ENCODE peak calls at places on chromosome 19, in four cellular contexts. X, O, K and P are unnamed samples.

GRCh38 chr19:5144545-5145179 is 175.7 kb downstream of the KDM4B start:
- DNase-seq in O (no peak), X (no peak), K (no peak), P (no peak)

GRCh38 chr19:33797821-33798633 is 1.4 kb downstream of the KCTD15 start:
- DNase-seq in X (no peak), K (peak), O (no peak), P (no peak)

GRCh38 chr19:38666662-38667448 is 19.4 kb downstream of the ACTN4 start:
- DNase-seq in O (no peak), K (no peak), X (peak), P (no peak)

GRCh38 chr19:39310558-39311311 is 9.9 kb downstream of the LRFN1 start:
- DNase-seq in K (no peak), O (no peak), X (no peak), P (no peak)

GRCh38 chr19:5559804-5560133 is 8.0 kb downstream of the TINCR start:
- DNase-seq in K (peak), X (no peak), O (no peak), P (no peak)

GRCh38 chr19:33100894-33101644 is 20.1 kb downstream of the GPATCH1 start:
- DNase-seq in K (no peak), O (no peak), X (no peak), P (no peak)

GRCh38 chr19:42474743-42475142 is 32.0 kb upstream of the CXCL17 start:
- DNase-seq in X (no peak), O (no peak), K (no peak), P (no peak)

GRCh38 chr19:3508771-3509535 is 2.8 kb downstream of the FZR1 start:
- DNase-seq in O (no peak), K (no peak), X (no peak), P (no peak)

GRCh38 chr19:34364830-34365462 is at the start of gene GPI:
- DNase-seq in O (no peak), X (peak), K (peak), P (peak)

GRCh38 chr19:42479736-42480135 is 37.0 kb upstream of the CXCL17 start:
- DNase-seq in X (no peak), O (no peak), K (no peak), P (no peak)

GRCh38 chr19:17829855-17830566 is 8.7 kb upstream of the INSL3 start:
- DNase-seq in O (no peak), K (peak), X (no peak), P (no peak)

GRCh38 chr19:7701654-7702457 is at the start of gene FCER2:
- DNase-seq in X (no peak), O (peak), K (no peak), P (peak)

GRCh38 chr19:49403404-49404187 is 15.5 kb downstream of the KASH5 start:
- DNase-seq in O (no peak), X (no peak), K (peak), P (no peak)

DNA sequence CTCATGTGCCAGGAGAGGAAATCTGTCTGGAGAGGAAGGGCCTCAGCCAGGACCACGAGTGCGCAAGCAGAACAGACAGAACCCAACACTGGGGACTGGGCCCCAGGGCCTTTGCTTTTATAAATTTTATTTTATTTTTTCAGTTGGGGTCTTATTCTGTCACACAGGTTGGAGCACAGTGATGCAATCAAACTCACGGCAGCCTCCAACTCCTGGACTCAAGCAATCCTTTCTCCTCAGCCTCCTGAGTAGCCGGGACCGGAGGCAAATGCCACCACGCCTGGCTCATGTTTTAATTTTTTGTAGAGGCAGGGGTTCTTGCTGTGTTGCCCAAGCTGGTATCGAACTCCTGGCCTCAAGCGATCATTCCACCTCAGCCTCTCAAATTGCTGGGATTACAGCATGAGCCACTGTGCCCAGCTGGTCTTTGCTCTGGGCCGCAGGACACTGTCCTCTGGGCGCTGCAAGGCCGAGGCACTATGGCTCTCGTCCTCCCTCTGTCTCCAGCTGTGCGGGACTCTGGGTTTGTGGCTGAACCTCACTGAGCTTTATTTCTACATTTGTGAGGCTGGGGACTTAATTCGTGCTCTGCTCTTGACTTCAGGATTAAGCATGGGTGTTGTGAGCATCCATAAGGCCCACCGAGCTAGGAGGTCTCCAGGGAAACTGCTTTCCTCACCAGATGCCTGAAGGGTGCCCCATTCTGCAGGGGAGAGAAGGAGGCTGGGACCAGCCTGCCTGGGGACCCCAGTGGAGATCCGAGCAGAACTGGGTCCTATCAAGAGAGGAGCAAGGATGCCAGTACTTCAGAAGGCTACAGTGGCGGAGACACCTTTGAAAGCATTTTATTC is 144.2 kb upstream of the VSTM2B start:
- DNase-seq in X (no peak), K (no peak), O (no peak), P (no peak)
- TF ChIP-seq TAF1 in X (no peak), K (no peak), O (no peak), P (no peak)

GRCh38 chr19:16614941-16615340 is 13.1 kb downstream of the MED26 start:
- DNase-seq in X (no peak), K (no peak), O (no peak), P (no peak)
- TF ChIP-seq TAF1 in X (no peak), K (no peak), O (no peak), P (no peak)

DNA sequence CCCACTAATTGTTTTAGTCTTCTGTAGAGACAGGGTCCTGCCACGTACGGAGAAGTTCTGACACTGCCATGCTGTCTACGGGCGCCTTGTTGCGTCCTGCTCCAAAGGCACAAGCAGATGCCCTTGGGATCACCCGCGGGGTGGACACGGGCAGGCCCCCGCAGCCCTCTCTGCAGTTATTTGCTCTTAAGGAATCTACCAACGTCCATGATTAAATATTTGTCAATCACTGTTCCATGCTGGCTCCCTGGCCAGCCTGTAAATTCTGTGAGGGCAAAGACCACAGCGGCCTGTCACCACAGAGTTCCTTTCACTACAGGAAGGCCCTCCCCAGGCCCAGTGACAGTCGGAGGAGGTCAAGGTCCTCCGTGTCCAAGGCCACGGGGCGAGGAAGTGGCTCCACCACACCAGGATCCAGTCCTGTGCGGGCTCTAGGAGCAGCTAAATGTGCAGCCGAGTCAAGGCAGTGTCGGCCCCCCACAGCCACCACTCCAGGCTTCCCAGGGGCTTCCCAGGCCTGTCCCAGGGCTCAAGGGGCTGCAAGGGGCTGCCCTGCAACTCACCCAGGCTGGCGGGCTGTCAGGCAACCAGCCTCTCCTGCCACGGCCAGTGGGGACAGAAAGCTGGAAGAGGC is 2.1 kb downstream of the RNF126 start:
- DNase-seq in X (no peak), K (no peak), O (no peak), P (no peak)
- TF ChIP-seq TAF1 in X (no peak), K (no peak), O (no peak), P (no peak)

GRCh38 chr19:46887240-46887782 is 26.5 kb downstream of the ARHGAP35 start:
- DNase-seq in X (no peak), K (no peak), O (no peak), P (no peak)

GRCh38 chr19:46892252-46893179 is 31.7 kb downstream of the ARHGAP35 start:
- DNase-seq in K (no peak), O (peak), X (no peak), P (no peak)

GRCh38 chr19:46885411-46885810 is 24.6 kb downstream of the ARHGAP35 start:
- DNase-seq in X (no peak), O (no peak), K (no peak), P (no peak)

GRCh38 chr19:46886546-46887239 is 25.9 kb downstream of the ARHGAP35 start:
- DNase-seq in O (no peak), X (no peak), K (no peak), P (no peak)

GRCh38 chr19:46890423-46891170 is 29.8 kb downstream of the ARHGAP35 start:
- DNase-seq in X (no peak), K (no peak), O (no peak), P (no peak)
- TF ChIP-seq TAF1 in X (no peak), K (no peak), O (no peak), P (no peak)

GRCh38 chr19:53624776-53625540 is 6.8 kb upstream of the DPRX start:
- DNase-seq in O (no peak), X (no peak), K (no peak), P (no peak)
- TF ChIP-seq TAF1 in O (no peak), X (no peak), K (no peak), P (no peak)